ENCODE peak calls at places on chromosomes 11 and 22, in eight cellular contexts. W, E, K, P, N, R, X and J are unnamed samples.

GRCh38 chr11:43699879-43700278 is 19.3 kb downstream of the HSD17B12 start:
- DNase-seq in K (no peak), P (no peak), R (no peak), W (no peak), X (no peak), E (no peak), N (no peak), J (no peak)

GRCh38 chr11:19673924-19674390 is 38.7 kb upstream of the NAV2 start:
- DNase-seq in E (no peak), R (peak), K (no peak), P (peak), N (peak), X (peak), W (no peak), J (no peak)

GRCh38 chr22:43378011-43378704 is 33.7 kb upstream of the MPPED1 start:
- DNase-seq in X (peak), R (no peak), N (no peak), K (peak), W (no peak), E (no peak), P (no peak), J (no peak)

GRCh38 chr22:40367342-40367741 is 3.1 kb upstream of the SGSM3 start:
- DNase-seq in N (no peak), E (no peak), X (peak), P (no peak), R (no peak), W (no peak), K (no peak), J (no peak)

GRCh38 chr11:75267171-75267970 is 26.8 kb downstream of the TPBGL start:
- DNase-seq in P (no peak), N (no peak), R (no peak), E (no peak), K (no peak), X (peak), W (no peak), J (no peak)

GRCh38 chr11:72238040-72238450 is 5.9 kb downstream of the PHOX2A start:
- DNase-seq in N (peak), R (peak), P (peak), E (peak), X (peak), K (peak), W (peak), J (peak)

GRCh38 chr11:102843474-102843873 is at the start of gene MMP3:
- DNase-seq in K (no peak), R (no peak), E (no peak), P (peak), N (no peak), X (no peak), W (no peak), J (no peak)

GRCh38 chr22:47808236-47808845 is 1045.9 kb downstream of the TBC1D22A start:
- DNase-seq in P (no peak), E (no peak), X (no peak), K (peak), R (no peak), W (no peak), N (no peak), J (no peak)

GRCh38 chr11:70570693-70571395 is 172.5 kb downstream of the CTTN start:
- DNase-seq in N (no peak), W (no peak), K (no peak), X (no peak), E (no peak), R (no peak), P (no peak), J (no peak)

GRCh38 chr11:16946477-16947282 is 67.5 kb downstream of the PLEKHA7 start:
- DNase-seq in N (no peak), W (no peak), R (no peak), K (no peak), X (no peak), P (no peak), E (no peak), J (no peak)

GRCh38 chr11:75069473-75069872 is 27.2 kb downstream of the OR2AT4 start:
- DNase-seq in W (no peak), K (no peak), X (no peak), R (no peak), N (no peak), E (no peak), P (no peak), J (no peak)

GRCh38 chr11:58928082-58928574 is 11.2 kb upstream of the GLYATL1 start:
- DNase-seq in E (no peak), P (no peak), R (no peak), W (no peak), X (no peak), N (peak), K (no peak), J (no peak)

GRCh38 chr11:108854366-108854765 is 189.5 kb downstream of the DDX10 start:
- DNase-seq in E (no peak), N (no peak), W (no peak), X (no peak), R (no peak), K (no peak), P (peak), J (no peak)

GRCh38 chr22:47623740-47624103 is 861.3 kb downstream of the TBC1D22A start:
- DNase-seq in E (no peak), R (no peak), X (no peak), K (peak), N (no peak), P (no peak), W (no peak), J (no peak)

GRCh38 chr11:91707652-91708051 is 517.0 kb upstream of the FAT3 start:
- DNase-seq in R (no peak), N (no peak), X (no peak), E (no peak), W (no peak), K (no peak), P (no peak), J (no peak)

GRCh38 chr11:16191212-16191851 is 165.0 kb downstream of the SOX6 start:
- DNase-seq in N (no peak), W (no peak), E (no peak), P (no peak), R (no peak), X (no peak), K (no peak), J (no peak)

GRCh38 chr22:47225931-47226633 is 463.6 kb downstream of the TBC1D22A start:
- DNase-seq in N (no peak), X (no peak), P (no peak), W (no peak), E (no peak), R (no peak), K (no peak), J (no peak)